ENCODE peak calls at places on chromosome X, in four cellular contexts. B is thoracic aorta, H is astrocyte, V is spleen. S is an unnamed sample.
A peak's percentile ranks its signal among the peaks of the same experiment; 100 is the strongest.

GRCh38 chrX:11329016-11329415 is 35.8 kb downstream of the AMELX start:
- DNase-seq in B (no peak), H (peak; percentile 10), V (no peak), S (no peak)

GRCh38 chrX:109685656-109686078 is 47.4 kb downstream of the ACSL4 start:
- DNase-seq in B (no peak), H (no peak), V (no peak), S (no peak)

GRCh38 chrX:150889131-150889530 is 9.3 kb downstream of the CD99L2 start:
- DNase-seq in B (no peak), H (no peak), V (no peak), S (no peak)

GRCh38 chrX:63719633-63720032 is 65.4 kb downstream of the ARHGEF9 start:
- DNase-seq in B (no peak), H (no peak), V (no peak), S (no peak)

GRCh38 chrX:52420824-52421443 is 52.1 kb downstream of the XAGE2 start:
- DNase-seq in B (no peak), H (no peak), V (no peak), S (no peak)

GRCh38 chrX:96685205-96686099 is 810 bp downstream of the DIAPH2 start:
- DNase-seq in B (peak; percentile 2), H (peak; percentile 41), V (peak; percentile 86), S (peak; percentile 67)

GRCh38 chrX:21838937-21839333 is 482 bp upstream of the MBTPS2 start:
- DNase-seq in B (no peak), H (peak; percentile 6), V (no peak), S (no peak)

GRCh38 chrX:33207056-33207455 is 4.3 kb downstream of the DMD start:
- DNase-seq in B (no peak), H (no peak), V (no peak), S (no peak)

GRCh38 chrX:122591546-122591945 is 592.5 kb upstream of the GRIA3 start:
- DNase-seq in B (no peak), H (no peak), V (no peak), S (no peak)

GRCh38 chrX:150533863-150534262 is 34.6 kb upstream of the MTM1 start:
- DNase-seq in B (no peak), H (no peak), V (no peak), S (no peak)

GRCh38 chrX:131649741-131650140 is 105.9 kb downstream of the OR13H1 start:
- DNase-seq in B (no peak), H (no peak), V (no peak), S (no peak)

GRCh38 chrX:18672008-18672407 is at the start of gene RS1:
- DNase-seq in B (no peak), H (no peak), V (no peak), S (no peak)

GRCh38 chrX:29257516-29257915 is 670.3 kb downstream of the IL1RAPL1 start:
- DNase-seq in B (no peak), H (peak; percentile 16), V (no peak), S (no peak)

GRCh38 chrX:572490-573124 is 58.0 kb upstream of the SHOX start:
- DNase-seq in B (no peak), H (no peak), V (no peak), S (no peak)

GRCh38 chrX:141402897-141403610 is 160.7 kb upstream of the SPANXC start:
- DNase-seq in B (no peak), H (no peak), V (no peak), S (no peak)

GRCh38 chrX:124346877-124347241 is 496 bp downstream of the SH2D1A start:
- DNase-seq in B (no peak), H (no peak), V (no peak), S (no peak)

GRCh38 chrX:141669689-141670088 is 28.9 kb downstream of the SPANXD start:
- DNase-seq in B (no peak), H (peak; percentile 39), V (no peak), S (no peak)

GRCh38 chrX:132336172-132336571 is 116.9 kb upstream of the RAP2C start:
- DNase-seq in B (no peak), H (no peak), V (no peak), S (no peak)

GRCh38 chrX:15177316-15177715 is 92.6 kb downstream of the ASB9 start:
- DNase-seq in B (no peak), H (no peak), V (no peak), S (no peak)

GRCh38 chrX:149950681-149951080 is 12.4 kb upstream of the EOLA2 start:
- DNase-seq in B (no peak), H (peak; percentile 20), V (no peak), S (no peak)

GRCh38 chrX:124018031-124018430 is 56.5 kb downstream of the STAG2 start:
- DNase-seq in B (no peak), H (no peak), V (no peak), S (no peak)

GRCh38 chrX:97266406-97267121 is 382.9 kb downstream of the RPA4 start:
- DNase-seq in B (no peak), H (no peak), V (no peak), S (no peak)

GRCh38 chrX:114344756-114345155 is 239.1 kb upstream of the HTR2C start:
- DNase-seq in B (no peak), H (peak; percentile 7), V (no peak), S (no peak)

GRCh38 chrX:113726898-113727297 is 857.0 kb upstream of the HTR2C start:
- DNase-seq in B (no peak), H (no peak), V (no peak), S (no peak)

GRCh38 chrX:257681-258289 is 23.4 kb upstream of the PLCXD1 start:
- DNase-seq in B (no peak), H (no peak), V (peak; percentile 67), S (no peak)

GRCh38 chrX:103376118-103376978 is at the start of gene BEX3:
- DNase-seq in B (no peak), H (peak; percentile 36), V (peak; percentile 79), S (peak; percentile 74)

GRCh38 chrX:120638619-120639018 is 8.8 kb upstream of the C1GALT1C1 start:
- DNase-seq in B (no peak), H (no peak), V (no peak), S (no peak)

GRCh38 chrX:12610079-12610478 is 181.1 kb upstream of the PRPS2 start:
- DNase-seq in B (no peak), H (peak; percentile 85), V (no peak), S (no peak)

GRCh38 chrX:7147431-7147977 is at the start of gene STS:
- DNase-seq in B (no peak), H (peak; percentile 10), V (peak; percentile 92), S (no peak)

GRCh38 chrX:77276742-77277141 is 170.4 kb upstream of the FGF16 start:
- DNase-seq in B (no peak), H (no peak), V (no peak), S (no peak)

GRCh38 chrX:76454456-76454927 is 27.0 kb downstream of the MAGEE1 start:
- DNase-seq in B (no peak), H (no peak), V (peak; percentile 24), S (no peak)

GRCh38 chrX:13898084-13898483 is 81.2 kb upstream of the GPM6B start:
- DNase-seq in B (peak; percentile 3), H (no peak), V (no peak), S (peak; percentile 69)

GRCh38 chrX:13898603-13899002 is 81.7 kb upstream of the GPM6B start:
- DNase-seq in B (no peak), H (no peak), V (no peak), S (no peak)

GRCh38 chrX:13900351-13900750 is 83.5 kb upstream of the GPM6B start:
- DNase-seq in B (no peak), H (no peak), V (no peak), S (no peak)

GRCh38 chrX:13901354-13901753 is 84.5 kb upstream of the GPM6B start:
- DNase-seq in B (no peak), H (no peak), V (no peak), S (no peak)

GRCh38 chrX:13899607-13900006 is 82.7 kb upstream of the GPM6B start:
- DNase-seq in B (peak; percentile 14), H (peak; percentile 86), V (no peak), S (peak; percentile 84)
- H3K27ac ChIP-seq in B (peak overlapping the region; percentile 30), H (peak overlapping the region; percentile 42), V (no peak overlapping the region), S (no peak overlapping the region)

GRCh38 chrX:153924149-153924861 is 1.8 kb downstream of the ARHGAP4 start:
- DNase-seq in B (no peak), H (no peak), V (peak; percentile 88), S (no peak)

GRCh38 chrX:153925739-153926593 is at the start of gene ARHGAP4:
- DNase-seq in B (no peak), H (no peak), V (peak; percentile 92), S (no peak)

GRCh38 chrX:153926594-153926862 is 464 bp upstream of the ARHGAP4 start:
- DNase-seq in B (no peak), H (no peak), V (no peak), S (no peak)

GRCh38 chrX:153926863-153927685 is 1.0 kb upstream of the ARHGAP4 start:
- DNase-seq in B (no peak), H (peak; percentile 9), V (peak; percentile 96), S (peak; percentile 73)

GRCh38 chrX:153925387-153925738 is 701 bp downstream of the ARHGAP4 start:
- DNase-seq in B (no peak), H (no peak), V (no peak), S (no peak)
- H3K27ac ChIP-seq in B (peak overlapping the region; percentile 30), H (no peak overlapping the region), V (peak overlapping the region; percentile 96), S (no peak overlapping the region)

GRCh38 chrX:100636321-100636991 is at the start of gene TSPAN6:
- DNase-seq in B (no peak), H (peak; percentile 72), V (peak; percentile 84), S (no peak)
- H3K27ac ChIP-seq in B (peak within 1 kb of the TSS; percentile 59), H (peak within 1 kb of the TSS; percentile 53), V (peak within 1 kb of the TSS; percentile 59), S (peak within 1 kb of the TSS; percentile 49)

GRCh38 chrX:101386542-101386885 is 523 bp upstream of the BTK start:
- DNase-seq in B (no peak), H (no peak), V (no peak), S (no peak)
- H3K27ac ChIP-seq in B (no peak overlapping the region), H (no peak overlapping the region), V (peak overlapping the region; percentile 79), S (no peak overlapping the region)

DNA sequence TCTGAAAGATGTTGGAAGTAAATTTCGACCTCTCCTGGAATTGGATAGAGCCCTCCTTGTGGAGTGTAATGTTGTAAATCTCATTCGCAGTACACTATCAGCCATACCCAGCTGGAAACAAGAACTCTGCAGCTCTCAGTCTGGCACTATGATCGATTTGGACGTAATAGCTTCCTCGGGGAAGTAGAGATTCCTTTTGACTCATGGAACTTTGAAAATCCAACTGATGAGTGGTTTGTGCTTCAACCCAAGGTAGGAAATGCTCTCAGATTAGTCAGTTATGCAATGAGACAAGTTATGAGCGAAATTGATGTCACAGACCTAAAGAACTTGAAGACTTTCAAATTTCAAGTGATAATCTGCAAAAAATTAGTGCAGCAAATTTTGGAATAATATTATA is 103.9 kb downstream of the SYTL5 start:
- DNase-seq in B (no peak), H (peak; percentile 47), V (no peak), S (no peak)
- H3K27ac ChIP-seq in B (no peak overlapping the region), H (no peak overlapping the region), V (no peak overlapping the region), S (no peak overlapping the region)

DNA sequence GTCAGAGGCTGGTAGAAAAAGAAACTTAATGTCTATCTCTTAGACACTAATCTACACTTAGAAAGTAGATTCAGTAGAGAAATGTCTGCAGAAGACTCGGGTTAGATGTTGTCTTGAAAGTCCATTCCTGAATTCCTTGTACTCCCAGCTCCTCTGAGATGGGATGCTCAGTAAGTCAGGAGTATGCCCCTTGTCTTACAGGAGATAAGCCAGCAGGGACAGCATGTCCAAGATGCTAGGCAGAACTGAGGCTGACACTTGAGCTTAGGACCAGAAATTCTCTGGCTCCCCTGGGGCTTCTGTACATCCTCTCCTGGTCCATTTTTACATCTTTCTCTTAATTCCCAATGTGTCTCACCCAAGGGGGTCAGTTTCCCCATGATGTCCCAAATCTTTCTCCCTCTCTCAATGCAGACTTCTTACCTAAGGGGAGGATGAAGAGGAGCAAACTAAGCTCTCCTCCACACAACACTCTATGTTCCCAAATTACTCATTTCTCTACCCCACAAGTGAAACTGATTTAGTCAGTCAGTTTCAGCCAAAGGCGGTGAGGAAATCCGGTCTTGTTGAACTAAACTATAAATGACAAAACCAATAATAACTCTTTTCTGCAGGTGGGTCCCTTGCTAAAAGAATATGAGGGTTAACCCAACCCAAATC is 558.2 kb upstream of the DIPK2B start:
- DNase-seq in B (no peak), H (peak; percentile 39), V (no peak), S (no peak)
- H3K27ac ChIP-seq in B (peak overlapping the region; percentile 57), H (peak overlapping the region; percentile 75), V (peak overlapping the region; percentile 90), S (peak overlapping the region; percentile 41)